ENCODE peak calls at places on chromosome X, in six cellular contexts. O is retinal pigment epithelial cell, E is LoVo, L is activated gamma-delta T cell treated with Interleukin-2 at 50 U/mL for 16 hours, B is renal cortical epithelial cell, W is GM03348. V is an unnamed sample.

GRCh38 chrX:41666251-41666650 is 22.5 kb upstream of the GPR34 start:
- DNase-seq in L (no peak), W (peak), O (no peak), B (peak), E (peak), V (no peak)

GRCh38 chrX:97089116-97089515 is 205.4 kb downstream of the RPA4 start:
- DNase-seq in O (no peak), B (no peak), L (no peak), E (no peak), W (no peak), V (no peak)

GRCh38 chrX:132694331-132694823 is 205.5 kb upstream of the MBNL3 start:
- DNase-seq in L (no peak), O (no peak), B (no peak), W (no peak), E (no peak), V (no peak)

GRCh38 chrX:96906741-96907140 is 23.0 kb downstream of the RPA4 start:
- DNase-seq in B (peak), O (peak), E (no peak), W (peak), L (no peak), V (no peak)

GRCh38 chrX:96684339-96685204 is at the start of gene DIAPH2:
- DNase-seq in B (peak), L (peak), O (no peak), E (peak), W (peak), V (peak)

GRCh38 chrX:39125834-39126233 is 324.6 kb downstream of the MID1IP1 start:
- DNase-seq in E (no peak), L (no peak), B (no peak), W (no peak), O (no peak), V (no peak)

GRCh38 chrX:12919051-12919450 is 12.6 kb downstream of the TLR8 start:
- DNase-seq in W (no peak), O (no peak), E (no peak), B (no peak), L (no peak), V (no peak)

GRCh38 chrX:147333821-147334220 is 519.3 kb upstream of the CXorf51A start:
- DNase-seq in L (no peak), W (no peak), E (no peak), B (no peak), O (no peak), V (no peak)

GRCh38 chrX:110138557-110138956 is 135.6 kb downstream of the TMEM164 start:
- DNase-seq in O (no peak), E (no peak), W (no peak), L (no peak), B (no peak), V (no peak)

GRCh38 chrX:37405954-37406353 is 56.8 kb downstream of the PRRG1 start:
- DNase-seq in W (peak), O (peak), B (peak), E (no peak), L (no peak), V (no peak)

GRCh38 chrX:132270699-132271098 is 51.5 kb upstream of the RAP2C start:
- DNase-seq in B (peak), L (no peak), E (no peak), W (peak), O (no peak), V (no peak)

GRCh38 chrX:42119076-42119475 is 195.7 kb upstream of the CASK start:
- DNase-seq in B (peak), L (no peak), O (peak), W (peak), E (peak), V (no peak)

GRCh38 chrX:133369065-133369464 is 46.2 kb downstream of the GPC4 start:
- DNase-seq in L (no peak), W (no peak), O (no peak), E (no peak), B (no peak), V (no peak)

GRCh38 chrX:107325467-107325866 is 119.1 kb downstream of the DNAAF6 start:
- DNase-seq in L (no peak), W (no peak), E (no peak), O (no peak), B (no peak), V (no peak)

GRCh38 chrX:36867143-36867542 is 141.0 kb upstream of the FAM47C start:
- DNase-seq in L (no peak), E (peak), O (no peak), W (peak), B (peak), V (no peak)

GRCh38 chrX:56729152-56729557 is at the start of gene NBDY:
- DNase-seq in L (peak), B (peak), O (no peak), W (peak), E (peak), V (peak)

GRCh38 chrX:39869846-39870601 is 227.7 kb downstream of the BCOR start:
- DNase-seq in W (no peak), L (peak), O (no peak), B (peak), E (peak), V (peak)

GRCh38 chrX:150184487-150184886 is 178.6 kb upstream of the MAMLD1 start:
- DNase-seq in W (no peak), B (no peak), O (no peak), E (no peak), L (no peak), V (no peak)

GRCh38 chrX:39212456-39212855 is 411.2 kb downstream of the MID1IP1 start:
- DNase-seq in B (peak), W (no peak), E (no peak), O (no peak), L (no peak), V (peak)

GRCh38 chrX:118347131-118347530 is 1.2 kb downstream of the WDR44 start:
- DNase-seq in L (no peak), E (peak), O (no peak), W (peak), B (peak), V (no peak)

GRCh38 chrX:69045616-69046345 is 119.5 kb downstream of the PJA1 start:
- DNase-seq in O (no peak), L (no peak), W (no peak), B (no peak), E (no peak), V (no peak)

V was measured in activated CD8-positive, alpha-beta memory T cell treated with anti-CD3 and anti-CD28 coated beads, Interleukin-2, amount 50 U/mL, for 48 hours.